ENCODE peak calls at places on chromosomes 13 and 19, in seven cellular contexts. Z is progenitor cell of endocrine pancreas; T is heart right ventricle; B is HTR-8/SVneo; Q is right lobe of liver; L is activated naive CD8-positive, alpha-beta T cell treated with anti-CD3 and anti-CD28 coated beads, Interleukin-2, amount 50 U/mL, for 24 hours; G is stimulated activated CD4-positive, alpha-beta T cell treated with anti-CD3 and anti-CD28 coated beads, Interleukin-1b, Interleukin-23, amount 100 ng/mL, for 48 hours. O is an unnamed sample.

GRCh38 chr19:45547965-45548609 is 36.5 kb downstream of the OPA3 start:
- DNase-seq in Q (no peak), T (no peak), B (no peak), Z (no peak), G (no peak), L (no peak), O (peak; percentile 47)

GRCh38 chr19:11197291-11198174 is at the start of gene KANK2:
- DNase-seq in Z (peak; percentile 89), L (peak; percentile 80), T (peak; percentile 91), Q (peak; percentile 92), G (peak; percentile 74), B (peak; percentile 90), O (peak; percentile 80)

GRCh38 chr13:27182844-27183497 is 11.4 kb upstream of the USP12 start:
- DNase-seq in G (no peak), B (peak; percentile 42), Q (peak; percentile 80), L (no peak), Z (no peak), T (peak; percentile 41), O (no peak)

GRCh38 chr19:9323557-9323918 is 441 bp upstream of the ZNF559 start:
- DNase-seq in Z (no peak), Q (peak; percentile 65), L (peak; percentile 50), T (peak; percentile 41), G (peak; percentile 67), B (peak; percentile 54), O (peak; percentile 81)

GRCh38 chr13:99995503-99996176 is 14.1 kb downstream of the ZIC2 start:
- DNase-seq in Z (no peak), T (no peak), B (no peak), L (no peak), G (no peak), Q (no peak), O (peak; percentile 83)

GRCh38 chr19:47310819-47311218 is 1.2 kb downstream of the C5AR1 start:
- DNase-seq in L (no peak), T (peak; percentile 42), Z (no peak), Q (peak; percentile 71), B (peak; percentile 57), G (no peak), O (peak; percentile 45)

GRCh38 chr19:40193587-40193849 is 2.3 kb downstream of the MAP3K10 start:
- DNase-seq in T (no peak), L (no peak), G (no peak), B (no peak), Z (no peak), Q (no peak), O (no peak)

GRCh38 chr13:40762849-40763248 is 8.1 kb downstream of the MRPS31 start:
- DNase-seq in B (no peak), G (no peak), Q (no peak), Z (no peak), L (no peak), T (no peak), O (no peak)

GRCh38 chr13:72536668-72537399 is 190.6 kb downstream of the MZT1 start:
- DNase-seq in T (no peak), Z (no peak), L (no peak), B (no peak), G (no peak), Q (peak; percentile 54), O (no peak)

GRCh38 chr13:112744306-112745021 is 54.6 kb downstream of the ATP11A start:
- DNase-seq in G (no peak), L (no peak), Q (no peak), B (no peak), T (no peak), Z (no peak), O (no peak)

GRCh38 chr19:4745986-4746385 is 22.3 kb upstream of the DPP9 start:
- DNase-seq in T (no peak), L (no peak), G (no peak), Z (no peak), Q (no peak), B (no peak), O (no peak)

GRCh38 chr13:59671853-59672252 is 491.9 kb downstream of the DIAPH3 start:
- DNase-seq in G (no peak), T (no peak), B (no peak), L (no peak), Z (no peak), Q (no peak), O (peak; percentile 68)

GRCh38 chr19:1466461-1467227 is 12.4 kb downstream of the C19orf25 start:
- DNase-seq in B (no peak), Z (no peak), G (no peak), T (peak; percentile 13), Q (peak; percentile 50), L (no peak), O (no peak)

GRCh38 chr13:97359181-97360057 is 74.5 kb upstream of the RAP2A start:
- DNase-seq in Z (peak; percentile 37), L (peak; percentile 33), G (peak; percentile 40), Q (no peak), T (no peak), B (peak; percentile 27), O (peak; percentile 83)

GRCh38 chr19:55114566-55115145 is 2.8 kb downstream of the PPP1R12C start:
- DNase-seq in B (no peak), Z (no peak), T (no peak), G (no peak), L (no peak), Q (peak; percentile 21), O (no peak)

GRCh38 chr13:48531416-48532145 is 1.3 kb downstream of the RCBTB2 start:
- DNase-seq in B (no peak), Q (no peak), T (no peak), Z (no peak), L (no peak), G (no peak), O (no peak)

GRCh38 chr13:33284016-33284415 is 1.5 kb downstream of the STARD13 start:
- DNase-seq in L (no peak), G (no peak), T (no peak), Z (no peak), B (no peak), Q (no peak), O (no peak)

GRCh38 chr19:13506550-13506878 is 235 bp upstream of the CACNA1A start:
- DNase-seq in Q (no peak), B (no peak), Z (no peak), T (no peak), G (no peak), L (no peak), O (no peak)

GRCh38 chr19:41641879-41642485 is 15.1 kb upstream of the CEACAM4 start:
- DNase-seq in Q (no peak), T (no peak), G (peak; percentile 68), B (peak; percentile 80), L (peak; percentile 68), Z (no peak), O (peak; percentile 84)

GRCh38 chr13:98954313-98954712 is 23.6 kb downstream of the DOCK9 start:
- DNase-seq in Z (no peak), Q (no peak), L (no peak), B (no peak), T (no peak), G (no peak), O (no peak)

GRCh38 chr19:16456652-16457194 is 15.0 kb downstream of the EPS15L1 start:
- DNase-seq in T (no peak), Q (no peak), Z (no peak), G (no peak), B (no peak), L (no peak), O (no peak)

O was measured in A673.